ENCODE peak calls at places on chromosome 7, in seven cellular contexts. O is T-helper 17 cell; L is adrenal gland; X is activated CD4-positive, alpha-beta memory T cell treated with anti-CD3 and anti-CD28 coated beads, Interleukin-2, amount 10 ng/mL, durations not matched to agents 7 days and 5 days; H is NCI-H1092; P is H7; U is transverse colon. I is an unnamed sample.
A peak's percentile ranks its signal among the peaks of the same experiment; 100 is the strongest.

GRCh38 chr7:37462120-37462519 is 13.5 kb upstream of the ELMO1 start:
- DNase-seq in O (no peak), L (no peak), X (no peak), H (no peak), P (no peak), U (no peak), I (no peak)

GRCh38 chr7:140489021-140489349 is 9.7 kb upstream of the MKRN1 start:
- DNase-seq in O (no peak), L (no peak), X (no peak), H (no peak), P (no peak), U (no peak), I (no peak)

GRCh38 chr7:92423646-92424045 is 23.6 kb upstream of the GATAD1 start:
- DNase-seq in O (no peak), L (no peak), X (no peak), H (no peak), P (no peak), U (no peak), I (no peak)

GRCh38 chr7:132771301-132771730 is 195.0 kb upstream of the PLXNA4 start:
- DNase-seq in O (no peak), L (no peak), X (no peak), H (no peak), P (no peak), U (no peak), I (no peak)

GRCh38 chr7:135706858-135707569 is 21.0 kb downstream of the SLC13A4 start:
- DNase-seq in O (no peak), L (no peak), X (no peak), H (no peak), P (no peak), U (no peak), I (no peak)

GRCh38 chr7:97126483-97127171 is 9.1 kb downstream of the SDHAF3 start:
- DNase-seq in O (no peak), L (no peak), X (no peak), H (no peak), P (peak; percentile 36), U (no peak), I (no peak)

GRCh38 chr7:33258561-33258960 is 129.2 kb downstream of the BBS9 start:
- DNase-seq in O (no peak), L (no peak), X (no peak), H (no peak), P (no peak), U (no peak), I (no peak)

GRCh38 chr7:22219036-22219435 is 137.9 kb downstream of the RAPGEF5 start:
- DNase-seq in O (no peak), L (no peak), X (no peak), H (no peak), P (no peak), U (no peak), I (no peak)

GRCh38 chr7:102097601-102098161 is 189.0 kb upstream of the SH2B2 start:
- DNase-seq in O (no peak), L (no peak), X (no peak), H (no peak), P (no peak), U (peak; percentile 45), I (no peak)

GRCh38 chr7:77800730-77801129 is 2.2 kb downstream of the PHTF2 start:
- DNase-seq in O (no peak), L (no peak), X (no peak), H (no peak), P (no peak), U (no peak), I (no peak)

GRCh38 chr7:91565499-91566331 is 301.5 kb downstream of the FZD1 start:
- DNase-seq in O (no peak), L (no peak), X (no peak), H (peak; percentile 86), P (no peak), U (no peak), I (no peak)

GRCh38 chr7:100380180-100380579 is 6.9 kb downstream of the PILRA start:
- DNase-seq in O (no peak), L (no peak), X (no peak), H (no peak), P (no peak), U (no peak), I (no peak)

GRCh38 chr7:141558544-141559183 is 7.5 kb downstream of the AGK start:
- DNase-seq in O (no peak), L (no peak), X (peak; percentile 21), H (peak; percentile 80), P (no peak), U (no peak), I (no peak)